ENCODE peak calls at places on chromosomes 13 and 19, in ten cellular contexts. X, F, B, G, N, Y, P, M, C and H are unnamed samples.

GRCh38 chr13:89923731-89924130 is 1423.8 kb upstream of the MIR17HG start:
- DNase-seq in X (no peak), F (no peak), B (no peak), G (no peak), N (no peak), Y (no peak), P (no peak), M (no peak), C (no peak), H (no peak)

GRCh38 chr19:17513801-17514200 is 2.4 kb downstream of the PGLS start:
- DNase-seq in X (no peak), F (no peak), B (no peak), G (no peak), N (no peak), Y (no peak), P (no peak), M (no peak), C (no peak), H (no peak)

GRCh38 chr13:34722931-34723330 is 219.1 kb upstream of the NBEA start:
- DNase-seq in X (no peak), F (no peak), B (no peak), G (no peak), N (no peak), Y (no peak), P (no peak), M (no peak), C (no peak), H (no peak)

GRCh38 chr19:49231389-49231788 is 73.8 kb downstream of the TRPM4 start:
- DNase-seq in X (no peak), F (no peak), B (no peak), G (peak; percentile 93), N (no peak), Y (no peak), P (no peak), M (no peak), C (peak; percentile 18), H (peak; percentile 57)

GRCh38 chr19:50649433-50650391 is at the start of gene C19orf81:
- DNase-seq in X (no peak), F (no peak), B (no peak), G (no peak), N (no peak), Y (no peak), P (no peak), M (peak; percentile 83), C (no peak), H (no peak)

GRCh38 chr19:11495481-11495880 is 10.2 kb downstream of the ZNF653 start:
- DNase-seq in X (no peak), F (no peak), B (no peak), G (no peak), N (no peak), Y (no peak), P (no peak), M (no peak), C (no peak), H (no peak)

GRCh38 chr19:10379880-10380310 is 477 bp downstream of the TYK2 start:
- DNase-seq in X (no peak), F (no peak), B (no peak), G (no peak), N (no peak), Y (no peak), P (no peak), M (peak; percentile 63), C (no peak), H (no peak)

GRCh38 chr19:14150770-14151661 is 14.6 kb upstream of the ASF1B start:
- DNase-seq in X (no peak), F (no peak), B (no peak), G (no peak), N (no peak), Y (no peak), P (no peak), M (no peak), C (no peak), H (no peak)

GRCh38 chr19:35879770-35880317 is 11.5 kb downstream of the APLP1 start:
- DNase-seq in X (no peak), F (peak; percentile 85), B (peak; percentile 80), G (peak; percentile 84), N (no peak), Y (peak; percentile 84), P (no peak), M (peak; percentile 96), C (peak; percentile 91), H (peak; percentile 84)

GRCh38 chr13:111114362-111115050 is 604 bp upstream of the ARHGEF7 start:
- DNase-seq in X (no peak), F (peak; percentile 61), B (peak; percentile 17), G (peak; percentile 17), N (no peak), Y (peak; percentile 37), P (peak; percentile 91), M (no peak), C (no peak), H (peak; percentile 58)

GRCh38 chr19:13684021-13684420 is 80.3 kb upstream of the MRI1 start:
- DNase-seq in X (no peak), F (no peak), B (no peak), G (no peak), N (no peak), Y (no peak), P (no peak), M (no peak), C (no peak), H (no peak)

GRCh38 chr13:110398564-110399507 is 91.8 kb downstream of the COL4A2 start:
- DNase-seq in X (no peak), F (no peak), B (no peak), G (no peak), N (no peak), Y (no peak), P (no peak), M (no peak), C (no peak), H (no peak)

GRCh38 chr13:110216403-110217041 is 90.4 kb downstream of the COL4A1 start:
- DNase-seq in X (no peak), F (no peak), B (no peak), G (no peak), N (no peak), Y (no peak), P (no peak), M (no peak), C (no peak), H (no peak)

GRCh38 chr13:98741741-98742435 is 10.6 kb downstream of the SLC15A1 start:
- DNase-seq in X (no peak), F (no peak), B (no peak), G (no peak), N (no peak), Y (no peak), P (no peak), M (no peak), C (no peak), H (no peak)

GRCh38 chr13:50616101-50616500 is 227.4 kb downstream of the DLEU7 start:
- DNase-seq in X (no peak), F (no peak), B (no peak), G (no peak), N (no peak), Y (no peak), P (no peak), M (no peak), C (no peak), H (no peak)

GRCh38 chr13:84641491-84641890 is 759.2 kb upstream of the SLITRK1 start:
- DNase-seq in X (no peak), F (no peak), B (no peak), G (no peak), N (no peak), Y (no peak), P (no peak), M (no peak), C (no peak), H (no peak)

GRCh38 chr13:106318941-106319411 is 216.5 kb downstream of the EFNB2 start:
- DNase-seq in X (no peak), F (no peak), B (no peak), G (no peak), N (no peak), Y (no peak), P (no peak), M (no peak), C (no peak), H (no peak)

GRCh38 chr19:58372311-58373133 is 8.3 kb downstream of the ZNF837 start:
- DNase-seq in X (no peak), F (no peak), B (peak; percentile 18), G (no peak), N (no peak), Y (no peak), P (no peak), M (no peak), C (no peak), H (no peak)

GRCh38 chr13:37878496-37878895 is 8.9 kb upstream of the TRPC4 start:
- DNase-seq in X (no peak), F (no peak), B (no peak), G (no peak), N (no peak), Y (no peak), P (no peak), M (no peak), C (no peak), H (no peak)

GRCh38 chr19:49502866-49503581 is 6.8 kb downstream of the RPS11 start:
- DNase-seq in X (peak; percentile 62), F (peak; percentile 39), B (peak; percentile 45), G (peak; percentile 64), N (peak; percentile 32), Y (no peak), P (no peak), M (peak; percentile 89), C (no peak), H (no peak)

GRCh38 chr13:95643814-95644598 is 500 bp downstream of the DZIP1 start:
- DNase-seq in X (no peak), F (peak; percentile 26), B (no peak), G (no peak), N (peak; percentile 63), Y (peak; percentile 37), P (no peak), M (no peak), C (peak; percentile 7), H (no peak)

GRCh38 chr13:108963276-108963810 is 333.9 kb downstream of the MYO16 start:
- DNase-seq in X (no peak), F (no peak), B (no peak), G (no peak), N (no peak), Y (no peak), P (no peak), M (no peak), C (no peak), H (no peak)

GRCh38 chr19:5103061-5103701 is 134.3 kb downstream of the KDM4B start:
- DNase-seq in X (no peak), F (peak; percentile 45), B (no peak), G (no peak), N (peak; percentile 58), Y (no peak), P (no peak), M (no peak), C (no peak), H (no peak)

GRCh38 chr19:13091400-13092161 is 11.1 kb downstream of the LYL1 start:
- DNase-seq in X (no peak), F (peak; percentile 85), B (peak; percentile 40), G (no peak), N (no peak), Y (no peak), P (no peak), M (no peak), C (no peak), H (no peak)

GRCh38 chr19:35013047-35013819 is 13.1 kb downstream of the GRAMD1A start:
- DNase-seq in X (no peak), F (peak; percentile 68), B (peak; percentile 50), G (peak; percentile 78), N (peak; percentile 16), Y (peak; percentile 65), P (peak; percentile 96), M (peak; percentile 82), C (peak; percentile 87), H (peak; percentile 92)

GRCh38 chr13:110925023-110925608 is 10.2 kb upstream of the ANKRD10 start:
- DNase-seq in X (no peak), F (no peak), B (no peak), G (no peak), N (peak; percentile 21), Y (no peak), P (no peak), M (peak; percentile 72), C (no peak), H (no peak)

GRCh38 chr13:77733674-77734073 is 36.2 kb downstream of the SLAIN1 start:
- DNase-seq in X (no peak), F (no peak), B (no peak), G (no peak), N (no peak), Y (no peak), P (no peak), M (no peak), C (no peak), H (no peak)

GRCh38 chr13:53901593-53901992 is 873.0 kb downstream of the OLFM4 start:
- DNase-seq in X (no peak), F (no peak), B (no peak), G (no peak), N (no peak), Y (no peak), P (no peak), M (no peak), C (no peak), H (no peak)